ENCODE peak calls at places on chromosome 14, in ten cellular contexts. U is GM10248; G is right cardiac atrium; R is fibroblast of lung; K is Kasumi-1; O is GM12891; I is OCI-M1; C is stimulated activated CD4-positive, alpha-beta T cell treated with anti-CD3 and anti-CD28 coated beads, Interleukin-12 subunit alpha, Interleukin-12 subunit beta, amount 100 ng/mL, for 48 hours; J is NCI-H1092 treated with DMSO at 0.1 percent for 48 hours; W is amniotic stem cell. A is an unnamed sample.

GRCh38 chr14:79514700-79515099 is 696.6 kb downstream of the DIO2 start:
- DNase-seq in R (peak; percentile 92), O (no peak), W (no peak), I (no peak), C (no peak), G (no peak), K (no peak), J (no peak), U (no peak), A (no peak)

GRCh38 chr14:75238728-75239455 is 39.7 kb upstream of the FOS start:
- DNase-seq in J (no peak), O (no peak), C (no peak), G (no peak), I (no peak), K (no peak), U (no peak), R (no peak), W (no peak), A (peak; percentile 92)

GRCh38 chr14:101360045-101360931 is 201.0 kb upstream of the DIO3 start:
- DNase-seq in R (no peak), C (no peak), J (peak; percentile 74), G (peak; percentile 57), I (no peak), K (no peak), O (no peak), W (no peak), U (no peak), A (no peak)

GRCh38 chr14:73591690-73592448 is at the start of gene ACOT4:
- DNase-seq in O (peak; percentile 53), C (peak; percentile 36), I (no peak), U (peak; percentile 67), K (peak; percentile 29), W (no peak), R (peak; percentile 54), J (peak; percentile 51), G (peak; percentile 46), A (peak; percentile 44)

GRCh38 chr14:90807060-90807459 is 9.2 kb downstream of the TTC7B start:
- DNase-seq in R (no peak), J (no peak), O (no peak), W (no peak), C (no peak), K (no peak), G (no peak), I (no peak), U (no peak), A (no peak)

GRCh38 chr14:54312166-54312801 is 84.5 kb upstream of the CDKN3 start:
- DNase-seq in W (peak; percentile 85), O (no peak), C (no peak), I (no peak), G (peak; percentile 22), U (no peak), J (no peak), K (peak; percentile 7), R (peak; percentile 96), A (no peak)

GRCh38 chr14:93114068-93114710 is 1.5 kb downstream of the ITPK1 start:
- DNase-seq in K (no peak), R (no peak), W (no peak), O (no peak), G (no peak), U (no peak), C (no peak), J (peak; percentile 12), I (peak; percentile 6), A (peak; percentile 55)

GRCh38 chr14:32426596-32427408 is 97.7 kb downstream of the AKAP6 start:
- DNase-seq in I (no peak), R (no peak), W (no peak), K (no peak), J (peak; percentile 56), G (no peak), U (no peak), C (no peak), O (no peak), A (no peak)

GRCh38 chr14:92590941-92591340 is 77.4 kb downstream of the RIN3 start:
- DNase-seq in W (no peak), R (peak; percentile 64), I (peak; percentile 63), J (no peak), O (no peak), K (no peak), U (no peak), C (no peak), G (no peak), A (no peak)

GRCh38 chr14:50875359-50876090 is 3.7 kb downstream of the ABHD12B start:
- DNase-seq in R (peak; percentile 48), O (peak; percentile 42), G (no peak), K (no peak), J (no peak), I (no peak), W (no peak), C (peak; percentile 55), U (peak; percentile 78), A (no peak)

GRCh38 chr14:56808314-56809201 is 1.7 kb downstream of the OTX2 start:
- DNase-seq in R (no peak), I (no peak), O (no peak), G (no peak), K (no peak), U (no peak), J (no peak), C (no peak), W (no peak), A (peak; percentile 72)

A was measured in cerebellar cortex.